ENCODE peak calls at places on chromosomes 5 and 9, in four cellular contexts. Y, G, B and K are unnamed samples.

GRCh38 chr5:111997308-111998159 is 240.5 kb upstream of the NREP start:
- DNase-seq in B (no peak), G (no peak), Y (peak; percentile 25), K (no peak)

GRCh38 chr5:33857037-33857436 is 34.8 kb downstream of the ADAMTS12 start:
- DNase-seq in G (no peak), Y (no peak), B (no peak), K (no peak)

GRCh38 chr5:177537389-177538361 is 16.7 kb downstream of the FAM193B start:
- DNase-seq in G (no peak), Y (peak; percentile 53), B (no peak), K (no peak)

GRCh38 chr5:59367791-59368394 is 525.6 kb downstream of the PDE4D start:
- DNase-seq in B (peak; percentile 15), G (peak; percentile 72), Y (peak; percentile 35), K (peak; percentile 77)

GRCh38 chr5:112165897-112166737 is 253.0 kb downstream of the EPB41L4A start:
- DNase-seq in B (no peak), G (no peak), Y (no peak), K (no peak)

GRCh38 chr5:140631063-140631462 is 1.9 kb downstream of the CD14 start:
- DNase-seq in B (no peak), Y (no peak), G (no peak), K (no peak)

GRCh38 chr9:133673260-133673658 is 37.1 kb downstream of the DBH start:
- DNase-seq in B (no peak), Y (peak; percentile 10), G (no peak), K (no peak)

GRCh38 chr9:92327283-92327850 is 1.6 kb downstream of the CENPP start:
- DNase-seq in G (no peak), B (no peak), Y (no peak), K (no peak)

GRCh38 chr9:87771251-87772006 is 45.5 kb downstream of the CTSL start:
- DNase-seq in B (no peak), Y (no peak), G (no peak), K (no peak)

GRCh38 chr5:2257326-2258244 is 374.9 kb upstream of the IRX4 start:
- DNase-seq in B (no peak), G (no peak), Y (no peak), K (no peak)